ENCODE peak calls at places on chromosomes 3 and 15, in eight cellular contexts. J is PC-9, M is cardiac muscle cell, C is ovary, E is sigmoid colon, R is mucosa of descending colon, D is fibroblast of pulmonary artery, I is heart left ventricle. T is an unnamed sample.

GRCh38 chr3:66486187-66486586 is 14.6 kb downstream of the LRIG1 start:
- DNase-seq in J (no peak), M (no peak), C (peak; percentile 30), E (no peak), R (no peak), D (no peak), I (no peak), T (no peak)

GRCh38 chr3:72595927-72596610 is 252.2 kb downstream of the SHQ1 start:
- DNase-seq in J (no peak), M (no peak), C (no peak), E (no peak), R (no peak), D (no peak), I (no peak), T (no peak)

GRCh38 chr3:115330406-115330805 is 183.3 kb upstream of the ZBTB20 start:
- DNase-seq in J (no peak), M (peak; percentile 75), C (no peak), E (no peak), R (no peak), D (peak; percentile 85), I (no peak), T (peak; percentile 4)

GRCh38 chr15:36040173-36040572 is 494.2 kb upstream of the DPH6 start:
- DNase-seq in J (no peak), M (no peak), C (no peak), E (no peak), R (no peak), D (no peak), I (no peak), T (no peak)

GRCh38 chr3:45628746-45629145 is 34.2 kb downstream of the LIMD1 start:
- DNase-seq in J (no peak), M (peak; percentile 76), C (no peak), E (no peak), R (no peak), D (peak; percentile 59), I (no peak), T (no peak)

GRCh38 chr15:76286231-76286879 is 24.9 kb downstream of the ETFA start:
- DNase-seq in J (no peak), M (no peak), C (no peak), E (no peak), R (no peak), D (no peak), I (no peak), T (no peak)

GRCh38 chr3:161372321-161373260 is 1.3 kb upstream of the SPTSSB start:
- DNase-seq in J (no peak), M (peak; percentile 14), C (no peak), E (peak; percentile 57), R (peak; percentile 47), D (no peak), I (peak; percentile 19), T (peak; percentile 55)

GRCh38 chr3:33438284-33438668 is 1.9 kb downstream of the UBP1 start:
- DNase-seq in J (no peak), M (peak; percentile 47), C (no peak), E (no peak), R (no peak), D (peak; percentile 40), I (no peak), T (no peak)

GRCh38 chr15:56180851-56181250 is 62.8 kb downstream of the RFX7 start:
- DNase-seq in J (no peak), M (no peak), C (no peak), E (no peak), R (no peak), D (no peak), I (no peak), T (no peak)

GRCh38 chr3:51798561-51798960 is 19.5 kb upstream of the IQCF6 start:
- DNase-seq in J (no peak), M (no peak), C (no peak), E (no peak), R (no peak), D (no peak), I (no peak), T (no peak)

GRCh38 chr15:98070132-98070531 is 109.6 kb downstream of the ARRDC4 start:
- DNase-seq in J (no peak), M (no peak), C (no peak), E (no peak), R (no peak), D (no peak), I (no peak), T (no peak)

DNA sequence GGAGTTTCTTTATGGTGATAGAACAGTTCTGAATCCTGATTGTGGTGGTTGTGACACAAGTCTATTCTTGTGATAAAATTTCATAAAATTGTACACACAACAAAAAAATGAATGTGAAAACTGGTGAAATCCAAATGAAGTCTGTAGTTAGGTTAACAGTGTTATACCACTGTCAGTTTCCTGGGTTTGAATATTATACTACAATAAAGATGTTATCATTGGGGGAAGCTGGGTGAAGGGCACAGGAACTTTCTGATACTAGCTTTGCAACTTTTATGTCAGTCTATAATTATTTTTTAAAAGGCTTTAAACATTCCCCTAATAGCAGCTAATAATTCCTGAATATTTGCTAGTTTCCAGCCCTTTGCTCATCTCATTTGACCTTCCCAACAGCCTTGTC is 319.8 kb downstream of the LRTM1 start:
- DNase-seq in J (no peak), M (no peak), C (no peak), E (no peak), R (no peak), D (no peak), I (no peak), T (no peak)
- TF ChIP-seq CTCF in J (no peak), M (no peak), C (no peak), E (no peak), R (no peak), D (no peak), I (no peak), T (no peak)

DNA sequence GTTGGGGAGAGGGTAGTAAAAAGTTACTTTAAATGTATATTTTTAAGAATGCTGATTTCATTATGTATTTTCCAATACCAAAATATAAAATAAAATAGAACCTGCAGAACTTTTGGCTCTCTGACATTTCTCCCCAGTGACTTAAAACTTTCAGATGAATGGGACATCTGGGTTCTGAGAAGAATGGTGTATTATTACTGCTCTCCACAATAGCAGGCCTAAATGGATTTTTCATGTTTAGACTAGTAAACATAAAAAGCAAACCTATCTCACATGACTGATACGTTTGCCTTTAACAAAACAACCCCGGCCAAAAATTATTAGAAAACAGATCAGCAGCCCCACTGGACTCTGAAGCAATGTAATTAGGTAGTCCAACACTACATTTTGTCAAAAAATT is 73.8 kb downstream of the FHIT start:
- DNase-seq in J (no peak), M (no peak), C (no peak), E (no peak), R (no peak), D (no peak), I (no peak), T (no peak)
- TF ChIP-seq CTCF in J (no peak), M (no peak), C (no peak), E (no peak), R (no peak), D (no peak), I (no peak), T (no peak)

GRCh38 chr3:107272885-107273284 is 104.4 kb upstream of the CCDC54 start:
- DNase-seq in J (no peak), M (no peak), C (no peak), E (no peak), R (no peak), D (no peak), I (no peak), T (peak; percentile 13)
- TF ChIP-seq CTCF in J (no peak), M (no peak), C (no peak), E (no peak), R (no peak), D (no peak), I (no peak), T (no peak)

GRCh38 chr3:124351430-124352142 is 359.7 kb upstream of the ROPN1 start:
- DNase-seq in J (no peak), M (peak; percentile 81), C (no peak), E (no peak), R (no peak), D (peak; percentile 77), I (peak; percentile 23), T (peak; percentile 22)
- TF ChIP-seq CTCF in J (peak; percentile 64), M (peak; percentile 63), C (peak; percentile 42), E (no peak), R (no peak), D (peak; percentile 62), I (peak; percentile 62), T (peak; percentile 13)

GRCh38 chr15:23014394-23015000 is 24.9 kb downstream of the TUBGCP5 start:
- DNase-seq in J (no peak), M (no peak), C (no peak), E (no peak), R (no peak), D (no peak), I (no peak), T (no peak)

DNA sequence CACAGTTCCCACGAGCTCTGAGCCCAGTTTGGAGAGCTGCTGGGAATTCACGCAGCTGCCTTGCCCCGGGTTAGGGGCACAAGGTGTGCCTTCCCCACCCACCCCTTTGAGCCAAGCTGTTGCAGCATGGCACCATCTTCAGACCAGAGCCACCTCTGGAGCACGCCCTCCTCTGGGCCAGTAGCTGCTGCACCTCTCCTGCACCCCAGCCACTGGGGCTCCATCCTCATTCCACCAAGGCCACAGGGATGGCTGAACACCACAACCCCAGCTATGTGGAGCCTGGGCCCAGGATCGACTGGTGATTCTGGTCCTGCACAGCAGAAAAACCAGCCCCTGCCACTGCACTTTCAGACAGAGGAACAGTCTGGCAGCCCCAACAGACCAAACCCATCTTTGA is 25.7 kb downstream of the TUBGCP5 start:
- DNase-seq in J (no peak), M (no peak), C (no peak), E (no peak), R (no peak), D (no peak), I (no peak), T (no peak)
- TF ChIP-seq CTCF in J (no peak), M (no peak), C (no peak), E (no peak), R (no peak), D (no peak), I (no peak), T (no peak)

GRCh38 chr15:101108791-101109190 is 143.1 kb downstream of the CHSY1 start:
- DNase-seq in J (no peak), M (no peak), C (peak; percentile 5), E (no peak), R (no peak), D (no peak), I (no peak), T (no peak)

GRCh38 chr15:101111570-101112262 is 140.1 kb downstream of the CHSY1 start:
- DNase-seq in J (no peak), M (no peak), C (no peak), E (no peak), R (no peak), D (no peak), I (no peak), T (no peak)

GRCh38 chr15:101113114-101114005 is 138.5 kb downstream of the CHSY1 start:
- DNase-seq in J (no peak), M (no peak), C (peak; percentile 9), E (no peak), R (no peak), D (no peak), I (no peak), T (no peak)

GRCh38 chr15:101112336-101113113 is 139.3 kb downstream of the CHSY1 start:
- DNase-seq in J (no peak), M (no peak), C (peak; percentile 9), E (no peak), R (no peak), D (no peak), I (no peak), T (no peak)

GRCh38 chr15:101110681-101111569 is 140.9 kb downstream of the CHSY1 start:
- DNase-seq in J (no peak), M (peak; percentile 20), C (peak; percentile 7), E (no peak), R (no peak), D (no peak), I (peak; percentile 43), T (no peak)
- TF ChIP-seq CTCF in J (no peak), M (no peak), C (no peak), E (no peak), R (no peak), D (no peak), I (no peak), T (no peak)

T was measured in Calu3.